ENCODE peak calls at places on chromosomes 16 and 17, in seven cellular contexts. E is AG04449; O is WTC11; R is NCI-H1048; U is nucleus accumbens; X is A172; H is CD8-positive, alpha-beta memory T cell. F is an unnamed sample.

GRCh38 chr16:29678691-29679267 is at the start of gene QPRT:
- DNase-seq in O (peak), R (no peak), X (peak), U (peak), H (no peak), E (no peak), F (no peak)

GRCh38 chr17:29674270-29674669 is 51.6 kb upstream of the CORO6 start:
- DNase-seq in O (no peak), U (no peak), E (no peak), H (no peak), X (no peak), R (no peak), F (no peak)

GRCh38 chr17:64343833-64344637 is 46.6 kb downstream of the PECAM1 start:
- DNase-seq in U (no peak), E (peak), H (no peak), R (no peak), O (no peak), X (peak), F (peak)

GRCh38 chr17:78294776-78295175 is 63.3 kb downstream of the TMEM235 start:
- DNase-seq in E (no peak), R (no peak), X (peak), H (no peak), U (no peak), O (no peak), F (no peak)

GRCh38 chr16:57720142-57720575 is 15.4 kb upstream of the KATNB1 start:
- DNase-seq in E (no peak), U (peak), R (no peak), H (peak), O (peak), X (peak), F (peak)

GRCh38 chr16:3058173-3059030 is 7.0 kb upstream of the IL32 start:
- DNase-seq in U (no peak), R (no peak), E (no peak), O (peak), H (peak), X (peak), F (peak)

GRCh38 chr16:660459-661183 is 7.3 kb upstream of the RHOT2 start:
- DNase-seq in H (peak), O (peak), U (peak), R (peak), X (no peak), E (no peak), F (peak)

GRCh38 chr16:50548659-50549560 is 714 bp downstream of the NKD1 start:
- DNase-seq in E (no peak), H (peak), O (peak), R (no peak), U (no peak), X (no peak), F (no peak)

GRCh38 chr16:2879854-2880508 is 3.0 kb upstream of the FLYWCH2 start:
- DNase-seq in H (no peak), R (no peak), X (no peak), E (no peak), O (no peak), U (no peak), F (no peak)

F was measured in CD4-positive, alpha-beta memory T cell.